ENCODE peak calls at places on chromosomes 16 and 17, in ten cellular contexts. P is CMK, F is NCI-H1092 treated with DMSO at 0.1 percent for 48 hours, Q is AG10803, O is Right ventricle myocardium superior, G is occipital lobe, Z is GDM1, L is ELR, D is anterior cingulate cortex, N is HS-5. R is an unnamed sample.

GRCh38 chr17:9648521-9649110 is 3.3 kb downstream of the USP43 start:
- DNase-seq in L (no peak), F (no peak), Q (no peak), N (no peak), D (no peak), Z (no peak), G (no peak), O (no peak), P (no peak), R (no peak)

GRCh38 chr16:54370653-54371052 is 84.1 kb upstream of the IRX3 start:
- DNase-seq in L (no peak), F (no peak), D (no peak), P (peak), Q (no peak), Z (no peak), N (no peak), G (no peak), O (no peak), R (peak)

GRCh38 chr17:10875411-10875810 is 37.5 kb upstream of the PIRT start:
- DNase-seq in Z (no peak), N (no peak), D (peak), P (no peak), F (no peak), G (peak), L (no peak), Q (no peak), O (no peak), R (peak)

GRCh38 chr17:40820228-40820838 is 2.1 kb downstream of the KRT10 start:
- DNase-seq in Q (no peak), D (no peak), F (no peak), O (no peak), P (no peak), N (no peak), Z (no peak), G (no peak), L (no peak), R (no peak)

GRCh38 chr17:17819561-17819995 is 17.2 kb downstream of the SREBF1 start:
- DNase-seq in F (no peak), D (peak), N (no peak), L (peak), G (peak), Q (peak), P (no peak), Z (no peak), O (peak), R (no peak)

GRCh38 chr16:48318630-48319029 is 66.6 kb downstream of the SIAH1 start:
- DNase-seq in F (no peak), G (no peak), Z (peak), D (peak), N (no peak), Q (peak), O (no peak), P (no peak), L (no peak), R (no peak)

GRCh38 chr16:84027607-84028006 is 15.0 kb downstream of the SLC38A8 start:
- DNase-seq in Z (no peak), Q (no peak), F (no peak), N (no peak), L (no peak), P (no peak), G (no peak), D (no peak), O (no peak), R (peak)

GRCh38 chr17:36921131-36921851 is 16.0 kb upstream of the LHX1 start:
- DNase-seq in F (no peak), O (no peak), D (no peak), P (no peak), G (no peak), Q (no peak), N (no peak), Z (no peak), L (peak), R (peak)

GRCh38 chr16:85523602-85524364 is 89.3 kb upstream of the GSE1 start:
- DNase-seq in O (peak), D (no peak), N (no peak), P (no peak), Z (no peak), L (peak), Q (peak), F (peak), G (no peak), R (no peak)

GRCh38 chr16:67579686-67580085 is 17.4 kb downstream of the CTCF start:
- DNase-seq in G (no peak), Z (no peak), P (no peak), L (no peak), N (no peak), O (no peak), D (no peak), F (no peak), Q (no peak), R (no peak)

GRCh38 chr17:47803201-47803600 is 18.4 kb downstream of the OSBPL7 start:
- DNase-seq in O (no peak), F (no peak), D (no peak), P (no peak), G (no peak), L (no peak), N (no peak), Q (no peak), Z (no peak), R (no peak)

GRCh38 chr16:14667347-14668266 is 26.5 kb downstream of the PLA2G10 start:
- DNase-seq in D (no peak), G (no peak), Q (no peak), O (no peak), F (no peak), L (no peak), P (no peak), N (no peak), Z (no peak), R (no peak)

GRCh38 chr17:8621585-8621984 is 8.9 kb downstream of the MYH10 start:
- DNase-seq in D (no peak), F (no peak), Z (no peak), O (no peak), P (no peak), G (no peak), L (peak), N (no peak), Q (no peak), R (no peak)

GRCh38 chr17:79951361-79952264 is 84.1 kb downstream of the TBC1D16 start:
- DNase-seq in L (no peak), Q (peak), D (peak), F (peak), Z (no peak), N (no peak), O (peak), P (no peak), G (peak), R (peak)

GRCh38 chr17:2398655-2399571 is 1.9 kb downstream of the MNT start:
- DNase-seq in Z (peak), P (no peak), D (peak), G (no peak), N (no peak), Q (peak), L (peak), F (peak), O (peak), R (peak)

GRCh38 chr17:10349403-10349802 is 23.4 kb downstream of the MYH13 start:
- DNase-seq in D (no peak), G (no peak), F (no peak), N (no peak), Q (no peak), Z (no peak), L (no peak), O (no peak), P (no peak), R (no peak)

GRCh38 chr17:51189628-51190027 is 23.4 kb downstream of the NME2 start:
- DNase-seq in Z (no peak), G (no peak), F (no peak), N (no peak), D (no peak), Q (no peak), P (no peak), O (no peak), L (no peak), R (no peak)

R was measured in retina.